ENCODE peak calls at places on chromosomes 7 and 10, in six cellular contexts. E is D721Med; J is CD8-positive, alpha-beta T cell; A is tibial artery; T is fibroblast of the aortic adventitia; S is cardiac muscle cell. U is an unnamed sample.

GRCh38 chr10:75417522-75417927 is 13.9 kb upstream of the LRMDA start:
- DNase-seq in E (no peak), J (no peak), A (no peak), T (no peak), S (no peak), U (no peak)

GRCh38 chr7:139594911-139595476 is 71.5 kb downstream of the CLEC2L start:
- DNase-seq in E (no peak), J (no peak), A (no peak), T (no peak), S (no peak), U (no peak)

GRCh38 chr7:157897686-157898085 is 560.9 kb downstream of the DNAJB6 start:
- DNase-seq in E (no peak), J (no peak), A (peak; percentile 48), T (no peak), S (no peak), U (no peak)

GRCh38 chr7:512541-513311 is 6.9 kb downstream of the PDGFA start:
- DNase-seq in E (no peak), J (no peak), A (peak; percentile 89), T (no peak), S (no peak), U (no peak)

GRCh38 chr10:44962870-44963738 is 3.5 kb downstream of the RASSF4 start:
- DNase-seq in E (no peak), J (no peak), A (peak; percentile 64), T (no peak), S (no peak), U (no peak)

GRCh38 chr10:37774351-37774750 is 83.1 kb downstream of the ZNF248 start:
- DNase-seq in E (no peak), J (no peak), A (no peak), T (no peak), S (no peak), U (no peak)

GRCh38 chr7:23017303-23017702 is 3.4 kb upstream of the HYCC1 start:
- DNase-seq in E (no peak), J (no peak), A (no peak), T (no peak), S (no peak), U (no peak)

GRCh38 chr10:124974131-124974530 is 32.2 kb downstream of the ZRANB1 start:
- DNase-seq in E (no peak), J (no peak), A (no peak), T (no peak), S (no peak), U (no peak)

GRCh38 chr7:88637795-88638194 is 121.7 kb upstream of the ZNF804B start:
- DNase-seq in E (no peak), J (no peak), A (no peak), T (no peak), S (no peak), U (no peak)

GRCh38 chr10:87771871-87772500 is 46.0 kb downstream of the ATAD1 start:
- DNase-seq in E (no peak), J (no peak), A (no peak), T (peak; percentile 46), S (peak; percentile 59), U (no peak)

GRCh38 chr10:88311264-88311663 is 271.9 kb downstream of the RNLS start:
- DNase-seq in E (no peak), J (no peak), A (no peak), T (no peak), S (no peak), U (no peak)

GRCh38 chr7:40437498-40437897 is 302.7 kb downstream of the SUGCT start:
- DNase-seq in E (no peak), J (no peak), A (peak; percentile 56), T (peak; percentile 91), S (peak; percentile 87), U (no peak)

GRCh38 chr7:27873006-27873295 is 133.0 kb downstream of the TAX1BP1 start:
- DNase-seq in E (no peak), J (no peak), A (no peak), T (no peak), S (no peak), U (no peak)

GRCh38 chr10:99743841-99744240 is 11.8 kb downstream of the CUTC start:
- DNase-seq in E (no peak), J (no peak), A (no peak), T (no peak), S (no peak), U (no peak)

GRCh38 chr10:22932626-22933370 is 4.9 kb downstream of the ARMC3 start:
- DNase-seq in E (no peak), J (no peak), A (no peak), T (peak; percentile 52), S (no peak), U (no peak)

GRCh38 chr10:77580500-77580899 is 57.1 kb downstream of the KCNMA1 start:
- DNase-seq in E (no peak), J (no peak), A (no peak), T (no peak), S (no peak), U (no peak)

GRCh38 chr7:91533996-91534395 is 269.8 kb downstream of the FZD1 start:
- DNase-seq in E (no peak), J (no peak), A (no peak), T (no peak), S (no peak), U (no peak)

GRCh38 chr10:5563991-5564536 is 39.3 kb downstream of the CALML3 start:
- DNase-seq in E (no peak), J (no peak), A (peak; percentile 76), T (no peak), S (peak; percentile 15), U (no peak)

GRCh38 chr10:101287922-101288638 is 58.8 kb upstream of the LBX1 start:
- DNase-seq in E (peak; percentile 53), J (no peak), A (no peak), T (peak; percentile 44), S (peak; percentile 39), U (peak; percentile 46)

GRCh38 chr10:99532687-99533495 is at the start of gene NKX2-3:
- DNase-seq in E (peak; percentile 95), J (no peak), A (no peak), T (no peak), S (peak; percentile 62), U (no peak)

GRCh38 chr10:130027716-130028464 is 63.8 kb upstream of the EBF3 start:
- DNase-seq in E (no peak), J (no peak), A (peak; percentile 62), T (peak; percentile 23), S (peak; percentile 13), U (no peak)

GRCh38 chr7:47080816-47081215 is 501.1 kb downstream of the TNS3 start:
- DNase-seq in E (no peak), J (no peak), A (no peak), T (no peak), S (no peak), U (no peak)

GRCh38 chr7:12244694-12245093 is 33.6 kb downstream of the TMEM106B start:
- DNase-seq in E (no peak), J (no peak), A (no peak), T (no peak), S (no peak), U (no peak)

DNA sequence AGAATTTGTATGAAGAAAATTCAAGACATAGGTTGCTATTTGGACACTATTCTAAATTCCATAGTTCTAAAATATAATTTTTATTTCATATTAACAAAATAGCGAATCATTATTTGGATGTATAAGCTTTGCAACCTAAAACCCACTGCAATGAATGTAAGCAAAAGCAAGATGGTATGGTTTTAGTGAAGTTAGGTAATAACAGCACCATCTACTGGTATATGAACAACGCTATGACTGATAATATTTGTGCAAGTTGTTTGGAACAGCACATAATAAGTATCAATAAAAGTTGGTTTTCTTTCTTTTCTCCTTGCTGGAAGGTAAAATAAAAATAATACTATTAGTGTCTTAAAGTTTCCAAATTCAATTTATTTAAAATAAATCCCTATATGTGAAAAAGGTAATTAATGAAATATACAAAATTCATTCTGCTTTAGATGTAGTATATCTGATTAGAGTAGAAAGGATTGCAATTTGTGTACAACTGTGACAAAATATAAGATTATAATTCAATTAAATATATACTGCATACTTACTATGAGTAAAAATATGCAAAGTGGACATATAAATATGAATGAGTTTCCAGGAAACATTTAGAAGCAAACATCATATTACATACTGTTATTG is 79.0 kb upstream of the LSM8 start:
- DNase-seq in E (no peak), J (no peak), A (no peak), T (peak; percentile 49), S (peak; percentile 14), U (no peak)
- TF ChIP-seq CTCF in E (peak; percentile 47), J (no peak), A (peak; percentile 14), T (peak; percentile 54), S (peak; percentile 35), U (peak; percentile 78)

GRCh38 chr10:115846528-115846927 is 426.5 kb downstream of the GFRA1 start:
- DNase-seq in E (no peak), J (no peak), A (no peak), T (no peak), S (no peak), U (no peak)
- TF ChIP-seq CTCF in E (no peak), J (no peak), A (no peak), T (no peak), S (no peak), U (no peak)

DNA sequence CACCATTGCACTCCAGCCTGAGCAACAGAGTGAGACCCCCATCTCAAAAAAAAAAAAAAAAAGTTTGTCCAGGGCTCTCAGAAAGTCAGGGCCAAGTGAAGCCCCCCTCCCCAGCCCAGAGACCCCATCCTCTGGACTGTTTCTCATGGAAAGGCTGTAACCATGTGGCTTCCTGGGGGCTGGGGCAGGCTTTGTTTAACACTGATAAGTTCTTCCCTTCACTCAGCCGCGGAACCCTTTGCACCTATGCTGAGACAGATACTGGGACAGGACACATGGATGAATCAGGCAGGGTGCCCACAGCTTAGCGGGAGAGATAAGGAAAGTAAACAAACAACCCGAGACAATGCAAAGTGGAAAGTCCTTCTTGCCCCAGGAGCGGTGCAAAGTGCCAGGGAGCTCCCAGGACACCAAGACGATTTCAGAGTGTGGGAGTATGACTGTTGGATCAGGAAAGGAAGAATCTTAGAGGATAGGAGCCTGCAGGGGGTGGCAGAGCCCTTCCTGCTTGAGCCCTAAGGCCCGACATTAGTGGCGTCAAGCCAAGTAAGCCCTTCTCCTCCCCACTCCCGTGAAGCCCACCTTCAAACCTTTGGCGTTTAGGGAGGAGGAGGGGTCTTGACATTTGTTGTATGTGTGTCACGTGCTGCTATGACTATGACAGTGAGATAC is 11.6 kb downstream of the MLXIPL start:
- DNase-seq in E (no peak), J (no peak), A (no peak), T (peak; percentile 44), S (peak; percentile 48), U (no peak)
- TF ChIP-seq CTCF in E (peak; percentile 13), J (no peak), A (no peak), T (peak; percentile 21), S (peak; percentile 26), U (no peak)

GRCh38 chr10:121592155-121592890 is 5.9 kb downstream of the FGFR2 start:
- DNase-seq in E (no peak), J (no peak), A (no peak), T (no peak), S (no peak), U (no peak)
- TF ChIP-seq CTCF in E (no peak), J (no peak), A (no peak), T (no peak), S (no peak), U (peak; percentile 46)

DNA sequence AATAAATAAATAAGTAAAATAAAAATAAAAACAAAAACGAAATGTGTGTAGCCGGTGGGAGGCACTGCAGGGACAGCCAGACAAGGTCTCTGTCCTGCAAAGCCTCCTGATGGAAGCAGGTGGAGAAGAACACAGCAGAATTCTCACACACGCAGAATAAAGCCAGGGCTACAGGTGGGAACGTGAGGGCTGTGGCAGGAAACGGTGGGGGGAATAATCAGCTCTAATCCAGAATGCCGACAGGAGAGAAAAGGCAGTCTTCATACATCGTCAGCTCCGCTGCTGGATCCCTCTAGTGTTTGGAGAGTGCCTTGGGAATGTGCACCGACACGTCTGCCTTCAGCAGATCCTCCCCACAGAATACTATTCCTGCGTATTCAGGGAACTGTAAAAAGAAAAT is 6.8 kb upstream of the SNX8 start:
- DNase-seq in E (peak; percentile 31), J (no peak), A (no peak), T (peak; percentile 27), S (peak; percentile 30), U (no peak)
- TF ChIP-seq CTCF in E (no peak), J (no peak), A (no peak), T (peak; percentile 21), S (peak; percentile 25), U (peak; percentile 36)

U was measured in neural crest cell.